ENCODE peak calls at places on chromosomes 4 and X, in five cellular contexts. C is left cardiac atrium; V is A673; T is lung; S is stimulated activated CD8-positive, alpha-beta memory T cell treated with anti-CD3 and anti-CD28 coated beads, Interleukin-12 subunit alpha, Interleukin-12 subunit beta, amount 100 ng/mL, for 1 hour. Q is an unnamed sample.

GRCh38 chr4:68271851-68272756 is 26.6 kb upstream of the TMPRSS11B start:
- DNase-seq in S (no peak), V (peak), T (no peak), C (no peak), Q (no peak)

GRCh38 chr4:164318350-164318749 is 435.6 kb upstream of the SMIM31 start:
- DNase-seq in V (no peak), C (no peak), S (no peak), T (no peak), Q (no peak)

GRCh38 chr4:92359481-92359880 is 55.7 kb downstream of the GRID2 start:
- DNase-seq in T (no peak), V (no peak), C (no peak), S (no peak), Q (no peak)

GRCh38 chrX:134715930-134716619 is 57.8 kb upstream of the PLAC1 start:
- DNase-seq in C (no peak), S (no peak), T (no peak), V (no peak), Q (no peak)

GRCh38 chrX:119468930-119469635 is 839 bp downstream of the SLC25A5 start:
- DNase-seq in C (peak), V (peak), S (peak), T (peak), Q (peak)

GRCh38 chrX:68827256-68827655 is 1.6 kb upstream of the EFNB1 start:
- DNase-seq in V (no peak), C (no peak), T (peak), S (no peak), Q (no peak)

GRCh38 chr4:7206385-7206784 is 14.0 kb downstream of the SORCS2 start:
- DNase-seq in T (no peak), C (peak), S (no peak), V (peak), Q (no peak)

GRCh38 chr4:7590205-7590604 is 155.5 kb upstream of the PSAPL1 start:
- DNase-seq in S (no peak), V (no peak), C (no peak), T (no peak), Q (no peak)

GRCh38 chr4:3524349-3524748 is 7.9 kb downstream of the LRPAP1 start:
- DNase-seq in T (no peak), V (no peak), C (peak), S (no peak), Q (no peak)

GRCh38 chrX:135087867-135088266 is 32.5 kb downstream of the ETDB start:
- DNase-seq in S (no peak), C (no peak), V (peak), T (no peak), Q (no peak)

Q was measured in esophagus squamous epithelium.